ENCODE peak calls at places on chromosomes 5 and 9, in nine cellular contexts. X is ascending aorta; Z is stomach; H is AG04449; A is heart left ventricle; R is foreskin fibroblast; D is AG04450; F is CD4-positive, alpha-beta T cell; L is lower leg skin. E is an unnamed sample.

GRCh38 chr9:131473198-131473885 is 29.4 kb upstream of the POMT1 start:
- DNase-seq in R (no peak), A (no peak), D (no peak), Z (no peak), F (no peak), H (no peak), X (peak), L (peak), E (no peak)

GRCh38 chr5:74851684-74852353 is 14.4 kb downstream of the FAM169A start:
- DNase-seq in F (no peak), H (no peak), L (no peak), Z (no peak), R (peak), A (no peak), X (no peak), D (no peak), E (no peak)

GRCh38 chr9:123749580-123750202 is 180.2 kb downstream of the DENND1A start:
- DNase-seq in L (no peak), D (no peak), R (peak), F (no peak), H (no peak), X (no peak), Z (no peak), A (no peak), E (peak)

GRCh38 chr5:115873392-115873791 is 31.7 kb downstream of the AP3S1 start:
- DNase-seq in L (no peak), F (no peak), R (peak), D (no peak), H (no peak), X (no peak), A (no peak), Z (no peak), E (no peak)

GRCh38 chr5:91110709-91111108 is 272.4 kb downstream of the ARRDC3 start:
- DNase-seq in Z (no peak), D (no peak), R (peak), F (no peak), X (no peak), L (no peak), H (peak), A (no peak), E (no peak)

GRCh38 chr5:120361941-120362340 is 102.2 kb upstream of the PRR16 start:
- DNase-seq in A (no peak), F (no peak), X (no peak), R (no peak), Z (no peak), D (no peak), H (no peak), L (no peak), E (no peak)

GRCh38 chr5:132589467-132589866 is 32.7 kb downstream of the RAD50 start:
- DNase-seq in F (no peak), A (no peak), H (no peak), D (no peak), L (no peak), R (no peak), X (no peak), Z (no peak), E (no peak)

GRCh38 chr5:82176115-82176514 is 102.0 kb downstream of the RPS23 start:
- DNase-seq in R (no peak), D (no peak), L (no peak), F (no peak), A (no peak), Z (no peak), H (no peak), X (no peak), E (no peak)

GRCh38 chr5:142841511-142842255 is 71.5 kb downstream of the ARHGAP26 start:
- DNase-seq in A (peak), Z (no peak), R (no peak), D (no peak), X (peak), F (no peak), L (no peak), H (no peak), E (no peak)

GRCh38 chr9:124088476-124088837 is 76.9 kb downstream of the LHX2 start:
- DNase-seq in X (no peak), D (no peak), Z (no peak), F (no peak), H (no peak), L (no peak), R (no peak), A (no peak), E (no peak)

GRCh38 chr9:116687074-116687761 is at the start of gene TRIM32:
- DNase-seq in H (no peak), Z (peak), X (peak), L (peak), A (peak), R (peak), F (peak), D (peak), E (peak)

GRCh38 chr5:64693636-64694035 is 3.3 kb downstream of the SHISAL2B start:
- DNase-seq in X (no peak), L (no peak), R (peak), H (no peak), D (no peak), A (no peak), F (no peak), Z (no peak), E (no peak)

GRCh38 chr9:31320507-31320906 is 1063.9 kb upstream of the ACO1 start:
- DNase-seq in Z (no peak), F (no peak), L (no peak), D (no peak), R (no peak), H (no peak), A (no peak), X (no peak), E (no peak)

GRCh38 chr5:93236807-93237421 is 344.1 kb downstream of the NR2F1-AS1 start:
- DNase-seq in D (peak), A (no peak), F (no peak), H (no peak), Z (no peak), L (no peak), X (no peak), R (peak), E (no peak)
- TF ChIP-seq CTCF in D (peak), A (no peak), F (no peak), H (no peak), Z (no peak), L (no peak), X (no peak), R (no peak), E (no peak)

DNA sequence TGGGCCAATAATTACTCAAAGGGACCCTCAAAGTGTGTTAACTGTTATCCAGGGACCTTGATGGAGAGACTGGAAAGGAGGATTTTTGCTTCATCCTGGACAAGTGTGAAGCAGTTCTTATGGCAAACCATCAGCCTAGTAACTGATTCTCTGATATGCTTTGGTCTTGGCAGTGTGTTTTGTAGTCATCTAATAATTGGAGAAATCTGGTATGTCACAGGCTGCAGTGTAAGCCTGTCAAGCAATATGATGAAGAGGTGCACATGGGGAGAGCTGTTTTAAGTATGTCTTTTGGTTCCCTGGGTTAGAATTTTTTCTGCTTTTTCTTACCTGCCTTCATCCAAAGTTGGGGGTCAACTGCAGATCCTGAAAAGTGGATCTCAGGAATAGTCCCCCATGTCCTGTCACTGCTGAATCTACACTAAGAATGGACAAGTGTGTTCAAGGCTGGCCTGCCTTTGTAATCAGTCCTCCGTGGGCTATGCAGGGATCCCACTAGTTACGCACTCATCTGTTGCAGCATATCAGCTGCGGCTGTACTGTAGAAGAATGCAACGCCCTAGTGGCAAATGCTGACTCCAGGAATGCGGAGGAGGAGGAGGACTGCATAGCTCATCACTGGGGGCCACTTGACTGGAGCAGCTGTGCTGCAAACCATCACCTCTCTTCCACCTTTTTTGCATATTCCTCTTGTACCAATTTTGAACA is 1.9 kb downstream of the SPTAN1 start:
- DNase-seq in R (peak), X (peak), L (peak), D (peak), H (no peak), A (no peak), F (peak), Z (peak), E (peak)
- TF ChIP-seq CTCF in R (no peak), X (no peak), L (no peak), D (peak), H (peak), A (no peak), F (no peak), Z (no peak), E (no peak)

GRCh38 chr5:137921931-137922330 is 32.7 kb downstream of the PKD2L2 start:
- DNase-seq in D (no peak), Z (no peak), L (no peak), R (peak), F (no peak), A (no peak), X (no peak), H (no peak), E (no peak)

DNA sequence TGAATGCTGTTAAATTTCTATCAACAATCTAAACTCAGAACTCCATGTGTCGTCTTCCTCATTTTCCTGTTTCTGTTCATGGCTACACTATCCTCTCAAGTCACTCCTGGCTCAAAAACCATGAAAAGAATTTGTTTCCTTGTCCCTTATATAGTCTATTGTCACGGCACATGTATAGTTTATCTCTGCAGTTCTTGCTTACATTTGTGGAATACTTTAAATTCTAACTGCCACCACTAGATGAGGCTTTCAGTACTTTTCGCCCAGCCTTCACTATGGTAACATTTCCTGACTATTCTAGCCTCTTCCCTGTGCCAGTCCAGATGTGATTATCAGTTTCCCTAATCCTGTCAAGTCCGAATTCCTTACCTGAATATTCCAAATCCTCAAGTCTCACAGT is 34.6 kb downstream of the PKD2L2 start:
- DNase-seq in H (no peak), A (no peak), X (no peak), Z (no peak), F (no peak), D (no peak), R (no peak), L (no peak), E (no peak)
- TF ChIP-seq CTCF in H (no peak), A (no peak), X (no peak), Z (no peak), F (no peak), D (peak), R (no peak), L (no peak), E (no peak)

DNA sequence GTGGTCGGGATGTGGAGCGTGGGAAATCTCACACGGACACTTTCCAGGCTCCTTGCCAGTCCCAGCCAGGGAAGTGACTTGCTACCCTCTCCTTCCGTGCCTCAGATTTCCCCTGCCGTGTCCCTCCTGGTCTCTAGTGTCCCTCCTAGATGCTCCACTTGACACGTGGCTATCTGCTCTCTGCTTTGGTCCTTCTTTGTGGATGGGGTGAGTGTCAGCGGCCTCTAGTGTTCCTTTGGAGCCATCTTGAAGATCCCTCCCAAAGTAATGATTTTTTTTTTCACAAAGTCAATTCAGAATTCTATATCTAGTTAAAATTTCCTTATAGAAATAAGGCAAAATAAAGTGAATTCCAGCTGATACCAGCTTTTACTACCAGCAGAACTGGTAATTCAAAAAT is 117.7 kb downstream of the MRPL36 start:
- DNase-seq in X (no peak), D (no peak), L (no peak), H (no peak), F (no peak), Z (no peak), R (no peak), A (no peak), E (no peak)
- TF ChIP-seq CTCF in X (no peak), D (no peak), L (no peak), H (no peak), F (no peak), Z (no peak), R (no peak), A (no peak), E (no peak)

GRCh38 chr5:67211926-67212325 is 15.3 kb upstream of the CD180 start:
- DNase-seq in Z (no peak), F (no peak), R (peak), L (no peak), H (peak), X (no peak), A (no peak), D (peak), E (no peak)
- TF ChIP-seq CTCF in Z (no peak), F (no peak), R (no peak), L (no peak), H (no peak), X (no peak), A (no peak), D (no peak), E (no peak)

GRCh38 chr9:75599249-75599648 is 291.2 kb upstream of the PCSK5 start:
- DNase-seq in F (no peak), L (no peak), D (no peak), H (no peak), R (no peak), A (no peak), X (no peak), Z (no peak), E (no peak)

GRCh38 chr9:75604661-75605060 is 285.8 kb upstream of the PCSK5 start:
- DNase-seq in R (no peak), L (no peak), F (no peak), H (no peak), Z (no peak), A (no peak), D (no peak), X (no peak), E (no peak)

GRCh38 chr9:75602074-75602473 is 288.4 kb upstream of the PCSK5 start:
- DNase-seq in L (no peak), H (no peak), A (no peak), X (no peak), D (no peak), Z (no peak), R (no peak), F (no peak), E (no peak)

DNA sequence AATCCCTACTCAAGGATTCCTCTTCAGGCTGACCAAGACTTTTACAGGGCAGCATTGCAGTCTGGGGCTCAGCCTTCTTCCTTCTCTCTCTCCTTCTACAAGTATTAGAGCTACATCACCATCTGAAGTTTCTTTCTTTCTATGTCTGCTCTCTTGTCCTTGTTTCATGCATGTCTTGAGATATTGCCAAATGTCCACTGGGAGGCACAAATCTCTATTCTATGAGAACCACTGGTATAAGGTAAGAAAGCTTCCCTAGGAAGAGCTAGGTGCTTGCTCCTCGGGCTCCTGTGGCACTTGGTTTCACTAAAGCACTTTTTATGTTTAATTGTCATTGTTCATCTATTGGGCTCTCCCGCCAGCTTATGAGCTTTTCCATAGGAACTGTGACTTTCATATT is 289.2 kb upstream of the PCSK5 start:
- DNase-seq in F (no peak), A (no peak), D (no peak), R (no peak), L (no peak), H (no peak), Z (no peak), X (no peak), E (no peak)
- TF ChIP-seq CTCF in F (no peak), A (peak), D (no peak), R (no peak), L (no peak), H (no peak), Z (no peak), X (no peak), E (no peak)

DNA sequence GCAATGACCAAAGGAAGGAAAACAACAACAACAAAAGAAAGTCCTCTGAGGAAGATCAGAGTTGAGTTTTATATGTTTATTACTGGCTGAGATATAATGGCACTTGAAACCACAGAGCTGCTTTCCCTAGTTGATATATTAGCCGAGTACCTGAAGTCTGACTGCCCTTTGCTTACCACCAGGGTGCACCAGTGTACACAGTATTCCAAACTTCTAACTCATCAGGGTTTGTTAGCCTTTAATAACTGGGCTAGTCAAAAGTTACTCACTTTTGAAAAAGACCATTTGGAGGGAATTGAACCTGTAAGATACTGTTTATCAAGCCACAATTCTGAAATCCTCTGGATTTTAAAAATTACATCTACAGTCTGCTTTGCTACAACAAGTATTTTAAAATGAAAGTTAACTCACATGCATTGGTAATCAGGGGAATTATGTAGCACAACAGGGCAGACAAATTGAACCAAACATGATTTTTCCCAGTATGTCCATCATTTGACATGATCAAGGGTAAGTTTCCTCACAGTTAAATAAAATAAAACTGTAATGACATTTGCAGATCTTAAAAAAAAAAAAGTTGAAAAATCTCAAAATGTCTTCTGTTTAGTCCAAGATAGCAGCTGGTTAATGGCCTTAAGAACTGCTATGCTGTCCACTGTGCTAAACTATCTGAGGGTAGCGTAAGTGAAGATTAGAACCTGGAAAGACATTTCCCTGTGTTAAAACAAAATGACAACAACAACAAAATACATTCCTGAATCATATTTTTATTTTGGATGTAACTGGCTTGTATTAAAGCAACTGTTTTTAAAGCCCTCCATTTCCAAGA is 57.3 kb upstream of the C6 start:
- DNase-seq in Z (peak), X (peak), F (no peak), D (peak), R (peak), L (no peak), A (no peak), H (no peak), E (peak)
- TF ChIP-seq CTCF in Z (peak), X (peak), F (no peak), D (peak), R (peak), L (no peak), A (peak), H (peak), E (peak)

GRCh38 chr5:9339206-9339818 is 206.6 kb downstream of the SEMA5A start:
- DNase-seq in A (no peak), X (no peak), R (no peak), Z (no peak), D (no peak), H (no peak), L (no peak), F (no peak), E (no peak)
- TF ChIP-seq CTCF in A (no peak), X (no peak), R (peak), Z (no peak), D (peak), H (peak), L (no peak), F (no peak), E (no peak)

E was measured in GM10248.